ENCODE peak calls at places on chromosome 20, in seven cellular contexts. V is C1 segment of cervical spinal cord, Y is B cell, E is SIG-M5, I is amniotic epithelial cell, Q is Panc1, M is NCI-H748 treated with DMSO at 0.1 percent for 48 hours. W is an unnamed sample.

GRCh38 chr20:49784291-49784690 is 28.3 kb upstream of the SLC9A8 start:
- DNase-seq in V (no peak), Y (no peak), E (no peak), I (no peak), Q (no peak), M (no peak), W (no peak)

GRCh38 chr20:43325926-43326325 is 131.8 kb upstream of the SRSF6 start:
- DNase-seq in V (no peak), Y (no peak), E (no peak), I (no peak), Q (no peak), M (no peak), W (no peak)

GRCh38 chr20:37827605-37828004 is 75.3 kb upstream of the VSTM2L start:
- DNase-seq in V (no peak), Y (no peak), E (no peak), I (no peak), Q (no peak), M (no peak), W (no peak)

GRCh38 chr20:58246346-58246745 is 17.9 kb upstream of the ANKRD60 start:
- DNase-seq in V (no peak), Y (no peak), E (no peak), I (peak), Q (no peak), M (no peak), W (no peak)

GRCh38 chr20:45181639-45182038 is 6.9 kb downstream of the PI3 start:
- DNase-seq in V (no peak), Y (no peak), E (no peak), I (no peak), Q (no peak), M (no peak), W (no peak)

GRCh38 chr20:5784735-5785134 is 34.5 kb downstream of the SHLD1 start:
- DNase-seq in V (no peak), Y (no peak), E (no peak), I (no peak), Q (no peak), M (no peak), W (no peak)

GRCh38 chr20:61263084-61263695 is 11.1 kb downstream of the CDH4 start:
- DNase-seq in V (no peak), Y (no peak), E (no peak), I (no peak), Q (no peak), M (no peak), W (peak)

GRCh38 chr20:52432740-52433139 is 241.2 kb upstream of the ZFP64 start:
- DNase-seq in V (no peak), Y (no peak), E (no peak), I (no peak), Q (no peak), M (no peak), W (no peak)